ENCODE peak calls at places on chromosomes 5 and 9, in five cellular contexts. One of them, this sample, is unnamed.
A peak's percentile ranks its signal among the peaks of the same experiment; 100 is the strongest.

GRCh38 chr5:178454308-178454707 is 135.9 kb downstream of the COL23A1 start:
- DNase-seq in mesothelial cell of epicardium: no peak
- DNase-seq in AG08396: no peak
- DNase-seq in H54: no peak
- DNase-seq in NCI-H1436 treated with DMSO at 0.1 percent for 48 hours: no peak
- DNase-seq in this sample: no peak

GRCh38 chr9:69180670-69181069 is 6.6 kb downstream of the TJP2 start:
- DNase-seq in mesothelial cell of epicardium: no peak
- DNase-seq in AG08396: peak; percentile 89
- DNase-seq in H54: peak; percentile 92
- DNase-seq in NCI-H1436 treated with DMSO at 0.1 percent for 48 hours: no peak
- DNase-seq in this sample: peak; percentile 99

GRCh38 chr5:134583821-134584220 is 48.8 kb downstream of the SAR1B start:
- DNase-seq in mesothelial cell of epicardium: no peak
- DNase-seq in AG08396: no peak
- DNase-seq in H54: no peak
- DNase-seq in NCI-H1436 treated with DMSO at 0.1 percent for 48 hours: no peak
- DNase-seq in this sample: no peak

GRCh38 chr9:16704489-16705111 is 165.9 kb downstream of the BNC2 start:
- DNase-seq in mesothelial cell of epicardium: no peak
- DNase-seq in AG08396: peak; percentile 33
- DNase-seq in H54: no peak
- DNase-seq in NCI-H1436 treated with DMSO at 0.1 percent for 48 hours: no peak
- DNase-seq in this sample: no peak

GRCh38 chr5:167998148-167998767 is 293.2 kb upstream of the WWC1 start:
- DNase-seq in mesothelial cell of epicardium: no peak
- DNase-seq in AG08396: no peak
- DNase-seq in H54: no peak
- DNase-seq in NCI-H1436 treated with DMSO at 0.1 percent for 48 hours: no peak
- DNase-seq in this sample: peak; percentile 14

GRCh38 chr9:95171001-95171400 is 146.5 kb downstream of the FANCC start:
- DNase-seq in mesothelial cell of epicardium: no peak
- DNase-seq in AG08396: no peak
- DNase-seq in H54: no peak
- DNase-seq in NCI-H1436 treated with DMSO at 0.1 percent for 48 hours: no peak
- DNase-seq in this sample: peak; percentile 66

GRCh38 chr5:66171349-66172344 is 27.5 kb downstream of the SREK1 start:
- DNase-seq in mesothelial cell of epicardium: no peak
- DNase-seq in AG08396: peak; percentile 25
- DNase-seq in H54: no peak
- DNase-seq in NCI-H1436 treated with DMSO at 0.1 percent for 48 hours: peak; percentile 3
- DNase-seq in this sample: peak; percentile 71

GRCh38 chr9:131807131-131807990 is 67.5 kb upstream of the RAPGEF1 start:
- DNase-seq in mesothelial cell of epicardium: no peak
- DNase-seq in AG08396: no peak
- DNase-seq in H54: no peak
- DNase-seq in NCI-H1436 treated with DMSO at 0.1 percent for 48 hours: no peak
- DNase-seq in this sample: no peak

This sample was measured in EH.